ENCODE peak calls at places on chromosomes 16 and 17, in five cellular contexts. B is C1 segment of cervical spinal cord; F is activated effector memory CD4-positive, alpha-beta T cell treated with Interleukin-2 at 50 U/mL for 16 hours; M is dorsolateral prefrontal cortex; U is cerebellum. R is an unnamed sample.

GRCh38 chr17:12422632-12423031 is 243.1 kb upstream of the MYOCD start:
- DNase-seq in U (peak; percentile 3), B (no peak), M (no peak), F (no peak), R (no peak)

GRCh38 chr17:70184770-70185169 is 15.4 kb downstream of the KCNJ2 start:
- DNase-seq in B (no peak), U (no peak), M (no peak), F (no peak), R (no peak)

GRCh38 chr16:66601471-66601870 is 3.0 kb upstream of the CMTM3 start:
- DNase-seq in F (no peak), M (no peak), B (no peak), U (no peak), R (no peak)

GRCh38 chr17:3679186-3680126 is 10.8 kb downstream of the EMC6 start:
- DNase-seq in B (no peak), M (no peak), F (no peak), U (no peak), R (no peak)

GRCh38 chr16:779561-779960 is 8.6 kb downstream of the RPUSD1 start:
- DNase-seq in B (no peak), U (no peak), F (no peak), M (no peak), R (no peak)

GRCh38 chr17:55356440-55357328 is 65.0 kb downstream of the MMD start:
- DNase-seq in F (peak; percentile 52), B (no peak), U (peak; percentile 35), M (peak; percentile 60), R (peak; percentile 31)

GRCh38 chr17:45748911-45749310 is 35.2 kb upstream of the CRHR1 start:
- DNase-seq in U (no peak), B (no peak), M (no peak), F (no peak), R (no peak)

GRCh38 chr16:85306071-85306792 is 194.0 kb upstream of the CIBAR2 start:
- DNase-seq in B (peak; percentile 29), F (peak; percentile 53), U (no peak), M (peak; percentile 74), R (peak; percentile 65)

GRCh38 chr16:27238591-27238990 is 30.0 kb downstream of the NSMCE1 start:
- DNase-seq in U (peak; percentile 55), F (no peak), B (no peak), M (peak; percentile 8), R (no peak)

GRCh38 chr17:1607971-1608320 is 20.7 kb downstream of the SLC43A2 start:
- DNase-seq in B (no peak), U (no peak), F (no peak), M (no peak), R (no peak)

GRCh38 chr17:46887717-46888116 is 35.2 kb upstream of the GOSR2 start:
- DNase-seq in U (no peak), B (no peak), F (no peak), M (no peak), R (no peak)

GRCh38 chr16:75593825-75594820 is 27.9 kb downstream of the GABARAPL2 start:
- DNase-seq in M (no peak), F (no peak), U (no peak), B (no peak), R (no peak)

GRCh38 chr17:16465861-16466338 is 26.1 kb downstream of the LRRC75A start:
- DNase-seq in U (no peak), M (no peak), B (no peak), F (no peak), R (no peak)

GRCh38 chr16:14172200-14172805 is 101.2 kb downstream of the MRTFB start:
- DNase-seq in B (no peak), U (no peak), F (no peak), M (no peak), R (no peak)

GRCh38 chr17:29954405-29954804 is 13.0 kb downstream of the EFCAB5 start:
- DNase-seq in F (no peak), B (no peak), M (no peak), U (no peak), R (no peak)

GRCh38 chr16:54503011-54503410 is 216.4 kb upstream of the IRX3 start:
- DNase-seq in F (no peak), U (peak; percentile 31), B (no peak), M (no peak), R (no peak)